ENCODE peak calls at places on chromosomes 16 and 17, in nine cellular contexts. V is CD8-positive, alpha-beta T cell; J is RWPE1; Q is cerebellar nuclear complex; S is mesothelial cell of epicardium; T is LoVo; Z is cardiac septum; N is NCI-H1436; H is NCI-H524 treated with DMSO at 0.1 percent for 48 hours. A is an unnamed sample.

GRCh38 chr17:18172528-18173278 is 10.9 kb upstream of the ALKBH5 start:
- DNase-seq in V (no peak), J (no peak), Q (no peak), S (no peak), T (no peak), Z (no peak), N (no peak), H (no peak), A (no peak)

GRCh38 chr17:63571632-63572310 is 21.5 kb downstream of the DCAF7 start:
- DNase-seq in V (no peak), J (no peak), Q (no peak), S (no peak), T (no peak), Z (no peak), N (no peak), H (no peak), A (no peak)

GRCh38 chr16:58024673-58025350 is 742 bp upstream of the MMP15 start:
- DNase-seq in V (no peak), J (no peak), Q (no peak), S (no peak), T (peak; percentile 85), Z (no peak), N (no peak), H (no peak), A (no peak)

GRCh38 chr16:53341787-53342186 is 92.5 kb upstream of the RBL2 start:
- DNase-seq in V (no peak), J (no peak), Q (no peak), S (no peak), T (no peak), Z (no peak), N (no peak), H (no peak), A (no peak)

GRCh38 chr16:24771132-24771778 is 41.8 kb downstream of the TNRC6A start:
- DNase-seq in V (no peak), J (no peak), Q (no peak), S (no peak), T (no peak), Z (no peak), N (no peak), H (no peak), A (no peak)

GRCh38 chr17:29111816-29112499 is 68.2 kb downstream of the MYO18A start:
- DNase-seq in V (peak; percentile 60), J (peak; percentile 55), Q (peak; percentile 65), S (peak; percentile 55), T (no peak), Z (peak; percentile 86), N (peak; percentile 69), H (peak; percentile 80), A (peak; percentile 94)

GRCh38 chr17:64001091-64001579 is 3.0 kb downstream of the PRR29 start:
- DNase-seq in V (no peak), J (no peak), Q (no peak), S (no peak), T (no peak), Z (no peak), N (no peak), H (no peak), A (peak; percentile 70)

GRCh38 chr17:35930211-35931065 is at the start of gene RDM1:
- DNase-seq in V (peak; percentile 65), J (peak; percentile 96), Q (no peak), S (peak; percentile 75), T (peak; percentile 79), Z (no peak), N (peak; percentile 91), H (peak; percentile 7), A (peak; percentile 78)

GRCh38 chr17:72618018-72618509 is 474.4 kb downstream of the SLC39A11 start:
- DNase-seq in V (peak; percentile 9), J (no peak), Q (no peak), S (no peak), T (peak; percentile 92), Z (no peak), N (peak; percentile 53), H (no peak), A (peak; percentile 57)

GRCh38 chr17:39063681-39064069 is 87.8 kb downstream of the PLXDC1 start:
- DNase-seq in V (no peak), J (no peak), Q (no peak), S (no peak), T (no peak), Z (no peak), N (no peak), H (no peak), A (no peak)

GRCh38 chr17:34769049-34769448 is 189.7 kb downstream of the TMEM132E start:
- DNase-seq in V (no peak), J (no peak), Q (no peak), S (no peak), T (no peak), Z (peak; percentile 41), N (no peak), H (no peak), A (no peak)

GRCh38 chr16:66298571-66299120 is 67.8 kb upstream of the CDH5 start:
- DNase-seq in V (no peak), J (no peak), Q (no peak), S (no peak), T (no peak), Z (no peak), N (no peak), H (no peak), A (peak; percentile 74)

GRCh38 chr17:38415250-38416194 is 12.7 kb upstream of the ARHGAP23 start:
- DNase-seq in V (no peak), J (peak; percentile 34), Q (peak; percentile 45), S (no peak), T (peak; percentile 27), Z (no peak), N (peak; percentile 99), H (peak; percentile 65), A (no peak)

GRCh38 chr16:3577302-3577752 is at the start of gene NLRC3:
- DNase-seq in V (peak; percentile 39), J (no peak), Q (no peak), S (no peak), T (no peak), Z (no peak), N (no peak), H (no peak), A (no peak)